ENCODE peak calls at places on chromosome 22, in eight cellular contexts. R is ovary, I is A549, A is K562, P is AG04450, Q is fibroblast of lung, K is RWPE1, V is HCT116. N is an unnamed sample.

GRCh38 chr22:38317237-38317994 is at the start of gene CSNK1E:
- DNase-seq in A (peak; percentile 84), K (peak; percentile 64), I (peak; percentile 44), P (no peak), R (peak; percentile 82), V (no peak), Q (peak; percentile 59), N (peak; percentile 80)

GRCh38 chr22:44409691-44410316 is 88.2 kb downstream of the RTL6 start:
- DNase-seq in Q (no peak), I (no peak), V (no peak), P (no peak), A (no peak), R (no peak), K (no peak), N (no peak)

GRCh38 chr22:43205748-43206514 is 19.0 kb upstream of the TTLL12 start:
- DNase-seq in Q (no peak), I (no peak), V (no peak), K (no peak), A (no peak), P (no peak), R (no peak), N (no peak)

GRCh38 chr22:38455530-38456271 is 702 bp upstream of the KCNJ4 start:
- DNase-seq in A (peak; percentile 82), Q (peak; percentile 45), I (no peak), P (no peak), R (no peak), V (no peak), K (no peak), N (peak; percentile 42)

GRCh38 chr22:34296456-34296855 is 376.2 kb upstream of the LARGE1 start:
- DNase-seq in P (no peak), I (no peak), Q (no peak), K (no peak), A (no peak), R (no peak), V (no peak), N (no peak)

GRCh38 chr22:31107206-31108118 is at the start of gene SELENOM:
- DNase-seq in P (peak; percentile 97), R (peak; percentile 98), I (peak; percentile 96), V (peak; percentile 96), A (peak; percentile 93), K (peak; percentile 89), Q (peak; percentile 96), N (peak; percentile 90)

GRCh38 chr22:45007946-45008852 is 1.6 kb downstream of the PHF21B start:
- DNase-seq in Q (peak; percentile 15), P (no peak), I (peak; percentile 43), R (peak; percentile 38), V (no peak), A (peak; percentile 16), K (no peak), N (no peak)

GRCh38 chr22:50715776-50716175 is 22.2 kb upstream of the ACR start:
- DNase-seq in R (no peak), V (no peak), P (no peak), K (no peak), A (no peak), I (no peak), Q (no peak), N (no peak)

GRCh38 chr22:42001127-42001526 is 2.5 kb downstream of the WBP2NL start:
- DNase-seq in V (no peak), P (no peak), I (no peak), Q (no peak), R (no peak), K (no peak), A (no peak), N (no peak)

GRCh38 chr22:50641696-50642607 is 14.0 kb upstream of the ARSA start:
- DNase-seq in A (peak; percentile 42), I (no peak), P (no peak), V (no peak), R (peak; percentile 53), K (no peak), Q (peak; percentile 33), N (no peak)

GRCh38 chr22:50310949-50311444 is 3.6 kb upstream of the PLXNB2 start:
- DNase-seq in V (no peak), P (no peak), R (no peak), K (no peak), A (no peak), Q (no peak), I (no peak), N (no peak)

GRCh38 chr22:37843746-37844089 is 416 bp downstream of the ANKRD54 start:
- DNase-seq in V (no peak), I (no peak), P (no peak), Q (no peak), R (peak; percentile 53), K (peak; percentile 25), A (peak; percentile 69), N (peak; percentile 61)

GRCh38 chr22:34702279-34702678 is 363.7 kb upstream of the ISX start:
- DNase-seq in Q (no peak), K (no peak), P (no peak), I (no peak), R (no peak), A (no peak), V (no peak), N (no peak)

GRCh38 chr22:46726986-46727317 is 11.1 kb downstream of the CERK start:
- DNase-seq in Q (no peak), R (no peak), P (no peak), V (no peak), K (no peak), I (no peak), A (no peak), N (no peak)

GRCh38 chr22:46726066-46726985 is 11.7 kb downstream of the CERK start:
- DNase-seq in A (no peak), Q (no peak), I (no peak), V (no peak), P (no peak), R (no peak), K (no peak), N (no peak)

GRCh38 chr22:46723882-46724281 is 14.2 kb downstream of the CERK start:
- DNase-seq in P (no peak), V (no peak), R (no peak), Q (no peak), K (no peak), I (no peak), A (no peak), N (no peak)

GRCh38 chr22:46727813-46728364 is 10.2 kb downstream of the CERK start:
- DNase-seq in Q (no peak), A (no peak), I (no peak), R (no peak), P (no peak), V (no peak), K (no peak), N (no peak)

GRCh38 chr22:46725096-46725495 is 13.0 kb downstream of the CERK start:
- DNase-seq in Q (no peak), R (no peak), K (no peak), P (no peak), A (no peak), V (no peak), I (no peak), N (no peak)
- TF ChIP-seq CTCF in Q (no peak), R (no peak), K (no peak), P (no peak), A (no peak), V (no peak), I (no peak), N (no peak)

DNA sequence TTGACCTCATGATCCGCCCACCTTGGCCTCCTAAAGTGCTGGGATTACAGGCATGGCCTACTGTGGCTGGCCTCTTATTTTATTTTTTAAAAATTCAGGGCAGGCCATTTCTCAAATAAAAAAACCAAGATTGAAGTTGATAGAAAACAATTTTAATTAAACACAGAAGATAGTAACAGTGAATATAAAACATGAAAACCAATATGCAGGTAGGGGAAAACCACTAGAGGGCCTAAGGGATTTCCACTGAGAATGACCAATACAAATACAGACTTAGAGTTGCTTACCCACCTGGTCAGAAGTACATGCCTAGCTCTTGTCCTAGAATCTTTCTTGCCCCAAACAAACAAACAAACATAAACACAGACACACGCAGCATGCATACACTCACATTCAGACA is 1.7 kb upstream of the RTCB start:
- DNase-seq in P (peak; percentile 6), A (no peak), I (peak; percentile 18), Q (peak; percentile 25), K (peak; percentile 8), V (peak; percentile 27), R (no peak), N (no peak)
- TF ChIP-seq CTCF in P (peak; percentile 74), A (peak; percentile 19), I (peak; percentile 29), Q (peak; percentile 43), K (peak; percentile 41), V (peak; percentile 21), R (no peak), N (no peak)

GRCh38 chr22:29703595-29704195 is 16.1 kb upstream of the CABP7 start:
- DNase-seq in K (no peak), A (no peak), Q (no peak), R (no peak), P (no peak), I (no peak), V (no peak), N (no peak)

GRCh38 chr22:29700206-29700948 is 19.4 kb upstream of the CABP7 start:
- DNase-seq in Q (peak; percentile 65), R (no peak), A (no peak), P (no peak), I (no peak), K (no peak), V (no peak), N (no peak)

GRCh38 chr22:29700949-29701927 is 18.6 kb upstream of the CABP7 start:
- DNase-seq in Q (peak; percentile 40), K (peak; percentile 25), P (no peak), A (peak; percentile 33), I (peak; percentile 44), R (no peak), V (peak; percentile 51), N (peak; percentile 66)

GRCh38 chr22:29702931-29703594 is 16.7 kb upstream of the CABP7 start:
- DNase-seq in V (no peak), K (no peak), Q (no peak), R (no peak), I (no peak), A (no peak), P (no peak), N (no peak)

DNA sequence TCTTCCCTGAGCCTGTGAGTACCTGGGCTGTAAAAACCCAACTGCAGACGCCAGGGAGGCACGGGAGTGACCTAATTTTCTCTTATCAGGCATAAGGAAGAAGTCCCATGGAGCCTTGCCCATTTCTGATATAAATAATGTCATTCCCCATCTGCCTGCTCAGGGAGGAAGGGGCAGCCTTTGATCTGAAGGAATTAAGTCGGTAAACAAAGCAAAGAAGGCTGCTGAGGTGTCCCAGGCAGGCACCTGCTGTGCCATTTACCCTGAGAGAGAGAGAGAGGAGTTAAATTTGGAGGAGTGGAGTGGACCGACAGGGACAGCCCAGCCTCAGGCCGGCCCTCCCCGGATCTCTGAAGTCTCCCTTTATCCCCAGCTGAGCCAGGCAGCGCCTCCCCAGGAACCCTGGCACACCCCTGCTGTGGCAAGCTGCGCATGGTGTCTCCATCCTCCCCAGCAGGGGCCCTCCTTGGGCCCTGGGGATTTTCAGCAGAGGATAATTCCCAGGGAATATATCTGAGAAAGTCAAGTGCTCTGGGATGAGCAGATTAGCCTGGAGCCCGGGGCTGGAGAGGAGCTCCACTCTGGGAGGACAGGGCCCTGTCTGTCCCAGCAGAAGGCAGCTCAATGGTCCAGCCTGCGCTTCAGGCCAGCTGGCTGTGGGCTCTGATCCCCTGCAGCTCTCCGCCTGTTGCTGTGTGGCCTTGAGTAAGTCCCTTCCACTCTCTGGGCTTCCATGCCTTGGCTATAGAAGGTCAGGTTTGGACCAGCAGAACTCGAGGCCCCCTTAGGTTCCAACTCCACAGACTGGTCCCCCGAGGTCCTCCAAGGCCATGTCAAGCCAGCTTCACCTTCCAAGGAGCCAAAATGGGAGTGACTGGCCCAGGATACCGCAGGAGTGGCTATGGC is 17.5 kb upstream of the CABP7 start:
- DNase-seq in K (no peak), Q (no peak), R (no peak), P (no peak), V (no peak), A (no peak), I (peak; percentile 29), N (peak; percentile 29)
- TF ChIP-seq CTCF in K (no peak), Q (no peak), R (no peak), P (no peak), V (peak; percentile 19), A (no peak), I (no peak), N (no peak)

GRCh38 chr22:19723165-19723989 is at the start of gene GP1BB:
- DNase-seq in Q (peak; percentile 54), I (peak; percentile 45), P (no peak), A (peak; percentile 99), R (no peak), V (no peak), K (no peak), N (peak; percentile 60)
- TF ChIP-seq CTCF in Q (no peak), I (no peak), P (no peak), A (peak; percentile 16), R (no peak), V (no peak), K (no peak), N (peak; percentile 23)